ENCODE peak calls at places on chromosomes 5 and 9, in eight cellular contexts. K is CD8-positive, alpha-beta memory T cell; I is HEK293T; G is fibroblast of mammary gland; P is suprapubic skin; C is dermis microvascular lymphatic vessel endothelial cell; B is stimulated activated CD8-positive, alpha-beta memory T cell treated with anti-CD3 and anti-CD28 coated beads, Interleukin-12 subunit alpha, Interleukin-12 subunit beta, amount 100 ng/mL, for 4 hours; Z is stimulated activated CD4-positive, alpha-beta T cell treated with anti-CD3 and anti-CD28 coated beads, Interleukin-12 subunit alpha, Interleukin-12 subunit beta, amount 100 ng/mL, for 48 hours. M is an unnamed sample.

GRCh38 chr9:94472766-94473165 is 82.1 kb upstream of the PCAT7 start:
- DNase-seq in K (no peak), I (no peak), G (no peak), P (no peak), C (no peak), B (no peak), Z (no peak), M (no peak)

GRCh38 chr9:83410701-83411100 is 127.5 kb downstream of the FRMD3 start:
- DNase-seq in K (no peak), I (no peak), G (no peak), P (no peak), C (no peak), B (no peak), Z (no peak), M (no peak)

GRCh38 chr5:6215891-6216290 is 162.5 kb downstream of the MED10 start:
- DNase-seq in K (no peak), I (no peak), G (no peak), P (no peak), C (no peak), B (no peak), Z (no peak), M (no peak)

GRCh38 chr5:168362097-168362885 is 70.8 kb downstream of the WWC1 start:
- DNase-seq in K (no peak), I (no peak), G (no peak), P (no peak), C (no peak), B (no peak), Z (no peak), M (no peak)

GRCh38 chr5:78523314-78524193 is 125.0 kb downstream of the LHFPL2 start:
- DNase-seq in K (no peak), I (no peak), G (peak), P (no peak), C (peak), B (no peak), Z (no peak), M (no peak)

GRCh38 chr9:96852676-96853075 is 1.6 kb downstream of the ZNF782 start:
- DNase-seq in K (no peak), I (no peak), G (no peak), P (no peak), C (no peak), B (no peak), Z (no peak), M (no peak)

GRCh38 chr9:33467526-33467925 is 6.2 kb downstream of the NOL6 start:
- DNase-seq in K (no peak), I (no peak), G (no peak), P (no peak), C (no peak), B (no peak), Z (no peak), M (no peak)

GRCh38 chr5:132406144-132406783 is 36.8 kb downstream of the SLC22A5 start:
- DNase-seq in K (no peak), I (no peak), G (no peak), P (no peak), C (no peak), B (no peak), Z (no peak), M (no peak)

GRCh38 chr9:36398745-36399144 is 1.3 kb downstream of the RNF38 start:
- DNase-seq in K (no peak), I (no peak), G (peak), P (no peak), C (peak), B (no peak), Z (no peak), M (peak)

GRCh38 chr5:102617187-102617856 is 118.5 kb upstream of the SLCO6A1 start:
- DNase-seq in K (no peak), I (no peak), G (peak), P (no peak), C (no peak), B (no peak), Z (no peak), M (no peak)

GRCh38 chr5:66713998-66714397 is 117.8 kb downstream of the MAST4 start:
- DNase-seq in K (no peak), I (no peak), G (peak), P (no peak), C (peak), B (no peak), Z (no peak), M (peak)

GRCh38 chr5:115815693-115816225 is 700 bp downstream of the CDO1 start:
- DNase-seq in K (no peak), I (no peak), G (peak), P (no peak), C (no peak), B (no peak), Z (no peak), M (peak)

GRCh38 chr5:89351232-89351631 is 468.2 kb upstream of the MEF2C start:
- DNase-seq in K (no peak), I (no peak), G (peak), P (no peak), C (no peak), B (no peak), Z (no peak), M (peak)

M was measured in fibroblast of villous mesenchyme.